ENCODE peak calls at places on chromosomes 6 and 20, in seven cellular contexts. S, Y, P, L, R, M and K are unnamed samples.

GRCh38 chr6:2817778-2818443 is 23.8 kb downstream of the SERPINB1 start:
- DNase-seq in M (no peak), P (peak), L (no peak), Y (peak), S (no peak), R (no peak), K (no peak)

GRCh38 chr20:47244451-47244850 is 112.0 kb downstream of the ZMYND8 start:
- DNase-seq in P (no peak), R (no peak), L (no peak), M (no peak), Y (no peak), S (no peak), K (no peak)

GRCh38 chr6:7909323-7910276 is 988 bp downstream of the TXNDC5 start:
- DNase-seq in P (peak), R (no peak), Y (peak), M (peak), S (no peak), L (peak), K (no peak)

GRCh38 chr6:135128268-135128914 is 52.7 kb upstream of the MYB start:
- DNase-seq in S (no peak), R (no peak), L (no peak), P (no peak), M (no peak), Y (no peak), K (no peak)

GRCh38 chr20:2470051-2470431 is 548 bp downstream of the SNRPB start:
- DNase-seq in R (no peak), L (peak), M (no peak), Y (peak), S (peak), P (peak), K (no peak)

GRCh38 chr20:31788578-31788977 is 30.6 kb upstream of the MYLK2 start:
- DNase-seq in P (peak), S (no peak), M (no peak), R (no peak), L (no peak), Y (peak), K (no peak)

GRCh38 chr6:166588691-166589333 is 2.3 kb upstream of the RAMACL start:
- DNase-seq in L (no peak), P (peak), S (no peak), R (no peak), M (no peak), Y (no peak), K (peak)

GRCh38 chr6:134553941-134554340 is 236.0 kb upstream of the SGK1 start:
- DNase-seq in P (peak), S (no peak), Y (no peak), L (no peak), M (no peak), R (no peak), K (peak)

GRCh38 chr6:147395158-147395557 is 113.3 kb upstream of the SAMD5 start:
- DNase-seq in L (no peak), M (no peak), P (peak), R (no peak), S (no peak), Y (no peak), K (no peak)

GRCh38 chr6:170106906-170107525 is 183.9 kb downstream of the DLL1 start:
- DNase-seq in Y (no peak), P (no peak), S (no peak), R (no peak), M (no peak), L (no peak), K (no peak)

GRCh38 chr6:77038801-77039200 is 424.5 kb downstream of the HTR1B start:
- DNase-seq in S (no peak), M (no peak), R (no peak), P (peak), Y (no peak), L (no peak), K (no peak)

GRCh38 chr6:121349596-121349995 is 15.3 kb upstream of the TBC1D32 start:
- DNase-seq in Y (no peak), R (no peak), S (no peak), P (no peak), L (no peak), M (no peak), K (no peak)

GRCh38 chr6:45387236-45387635 is 9.5 kb upstream of the SUPT3H start:
- DNase-seq in L (no peak), R (no peak), P (peak), Y (no peak), S (no peak), M (no peak), K (no peak)

GRCh38 chr20:3543901-3544507 is 73.2 kb downstream of the ATRN start:
- DNase-seq in P (peak), S (peak), R (no peak), L (no peak), M (no peak), Y (peak), K (peak)

GRCh38 chr6:160138839-160139419 is 17.3 kb downstream of the SLC22A1 start:
- DNase-seq in R (no peak), S (no peak), M (no peak), Y (no peak), L (no peak), P (no peak), K (no peak)

GRCh38 chr6:166361080-166361429 is 18.7 kb upstream of the SFT2D1 start:
- DNase-seq in P (peak), L (no peak), S (peak), M (no peak), R (no peak), Y (no peak), K (no peak)

GRCh38 chr6:35024601-35025054 is 116.5 kb downstream of the TCP11 start:
- DNase-seq in M (peak), S (no peak), L (no peak), P (peak), Y (peak), R (no peak), K (peak)

GRCh38 chr20:62409935-62410741 is 3.1 kb upstream of the CABLES2 start:
- DNase-seq in Y (peak), P (peak), R (no peak), S (peak), L (peak), M (peak), K (no peak)

GRCh38 chr6:31575335-31575901 is at the start of gene TNF:
- DNase-seq in L (no peak), S (peak), M (peak), P (peak), Y (no peak), R (no peak), K (no peak)

GRCh38 chr20:62921119-62921687 is 5.1 kb downstream of the DIDO1 start:
- DNase-seq in L (peak), R (no peak), Y (peak), S (no peak), P (peak), M (no peak), K (no peak)

GRCh38 chr20:2742934-2743559 is 50.5 kb downstream of the EBF4 start:
- DNase-seq in Y (peak), R (no peak), P (peak), S (no peak), L (peak), M (peak), K (peak)

GRCh38 chr6:37051138-37052026 is 45.9 kb downstream of the FGD2 start:
- DNase-seq in R (peak), P (peak), S (peak), M (peak), L (peak), Y (peak), K (peak)

GRCh38 chr6:109125504-109125903 is 30.2 kb downstream of the CEP57L1 start:
- DNase-seq in M (no peak), S (no peak), R (no peak), P (no peak), L (no peak), Y (no peak), K (no peak)
- H3K4me3 ChIP-seq in M (no peak), S (no peak), R (no peak), P (no peak), L (no peak), Y (no peak), K (no peak)

GRCh38 chr6:163775313-163775712 is 360.8 kb downstream of the QKI start:
- DNase-seq in R (no peak), P (no peak), L (no peak), Y (no peak), S (no peak), M (no peak), K (no peak)
- TF ChIP-seq CTCF in R (no peak), P (no peak), L (no peak), Y (no peak), S (no peak), M (no peak), K (no peak)

GRCh38 chr20:57584768-57585461 is 24.0 kb downstream of the PCK1 start:
- DNase-seq in Y (no peak), M (peak), S (no peak), R (no peak), P (no peak), L (no peak), K (no peak)

GRCh38 chr20:57582029-57582378 is 21.1 kb downstream of the PCK1 start:
- DNase-seq in M (peak), R (no peak), S (no peak), L (no peak), P (no peak), Y (no peak), K (no peak)

GRCh38 chr20:57582432-57583288 is 21.8 kb downstream of the PCK1 start:
- DNase-seq in P (peak), Y (peak), L (no peak), M (peak), S (no peak), R (no peak), K (no peak)

GRCh38 chr20:57585466-57586213 is 24.7 kb downstream of the PCK1 start:
- DNase-seq in M (peak), R (no peak), S (no peak), L (no peak), Y (no peak), P (no peak), K (no peak)

GRCh38 chr20:57583289-57584257 is 22.7 kb downstream of the PCK1 start:
- DNase-seq in R (no peak), Y (no peak), P (no peak), L (no peak), M (peak), S (no peak), K (no peak)
- H3K4me3 ChIP-seq in R (peak), Y (no peak), P (no peak), L (no peak), M (no peak), S (no peak), K (no peak)

GRCh38 chr6:159004592-159004991 is 4.6 kb upstream of the RSPH3 start:
- DNase-seq in S (no peak), Y (no peak), M (no peak), R (no peak), L (no peak), P (no peak), K (no peak)

GRCh38 chr6:159007510-159007909 is 7.5 kb upstream of the RSPH3 start:
- DNase-seq in Y (no peak), L (no peak), M (no peak), R (no peak), S (no peak), P (no peak), K (no peak)

GRCh38 chr6:159012201-159012600 is 12.2 kb upstream of the RSPH3 start:
- DNase-seq in M (no peak), P (peak), S (no peak), R (no peak), L (no peak), Y (no peak), K (no peak)

GRCh38 chr6:159013229-159013628 is 13.2 kb upstream of the RSPH3 start:
- DNase-seq in Y (no peak), S (no peak), P (no peak), L (no peak), R (no peak), M (no peak), K (peak)

GRCh38 chr6:159008656-159009288 is 8.8 kb upstream of the RSPH3 start:
- DNase-seq in R (no peak), M (no peak), Y (peak), L (no peak), S (no peak), P (peak), K (no peak)
- TF ChIP-seq CTCF in R (no peak), M (no peak), Y (peak), L (peak), S (no peak), P (peak), K (peak)